ENCODE peak calls at places on chromosomes 4 and X, in six cellular contexts. One of them, this sample, is unnamed.

GRCh38 chr4:70559216-70559830 is 32.7 kb upstream of the AMBN start:
- DNase-seq in right cardiac atrium: no peak
- DNase-seq in EL: peak
- DNase-seq in CD4-positive, alpha-beta memory T cell: no peak
- DNase-seq in erythroblast: peak
- DNase-seq in IMR-90: peak
- DNase-seq in this sample: peak

GRCh38 chr4:152202415-152202814 is 333.5 kb downstream of the FBXW7 start:
- DNase-seq in IMR-90: no peak
- DNase-seq in right cardiac atrium: no peak
- DNase-seq in EL: no peak
- DNase-seq in CD4-positive, alpha-beta memory T cell: no peak
- DNase-seq in erythroblast: no peak
- DNase-seq in this sample: no peak

GRCh38 chrX:96707829-96708228 is 23.2 kb downstream of the DIAPH2 start:
- DNase-seq in IMR-90: no peak
- DNase-seq in CD4-positive, alpha-beta memory T cell: no peak
- DNase-seq in erythroblast: no peak
- DNase-seq in right cardiac atrium: no peak
- DNase-seq in EL: no peak
- DNase-seq in this sample: no peak

GRCh38 chr4:2936773-2937145 is 26.4 kb downstream of the NOP14 start:
- DNase-seq in EL: peak
- DNase-seq in right cardiac atrium: no peak
- DNase-seq in IMR-90: peak
- DNase-seq in CD4-positive, alpha-beta memory T cell: peak
- DNase-seq in erythroblast: peak
- DNase-seq in this sample: peak

GRCh38 chr4:13240066-13240465 is 244.1 kb downstream of the RAB28 start:
- DNase-seq in IMR-90: no peak
- DNase-seq in right cardiac atrium: no peak
- DNase-seq in erythroblast: no peak
- DNase-seq in CD4-positive, alpha-beta memory T cell: no peak
- DNase-seq in EL: peak
- DNase-seq in this sample: no peak

GRCh38 chrX:1453951-1454785 is 1.5 kb upstream of the ASMTL start:
- DNase-seq in IMR-90: peak
- DNase-seq in erythroblast: no peak
- DNase-seq in CD4-positive, alpha-beta memory T cell: peak
- DNase-seq in right cardiac atrium: peak
- DNase-seq in EL: peak
- DNase-seq in this sample: peak

GRCh38 chrX:109911046-109911445 is 91.9 kb upstream of the TMEM164 start:
- DNase-seq in right cardiac atrium: no peak
- DNase-seq in EL: no peak
- DNase-seq in IMR-90: no peak
- DNase-seq in CD4-positive, alpha-beta memory T cell: no peak
- DNase-seq in erythroblast: no peak
- DNase-seq in this sample: no peak

GRCh38 chrX:143635915-143636314 is at the start of gene SLITRK4:
- DNase-seq in EL: no peak
- DNase-seq in erythroblast: no peak
- DNase-seq in CD4-positive, alpha-beta memory T cell: no peak
- DNase-seq in right cardiac atrium: peak
- DNase-seq in IMR-90: no peak
- DNase-seq in this sample: no peak

GRCh38 chrX:101415180-101416130 is 7.4 kb downstream of the HNRNPH2 start:
- DNase-seq in right cardiac atrium: no peak
- DNase-seq in EL: peak
- DNase-seq in IMR-90: peak
- DNase-seq in CD4-positive, alpha-beta memory T cell: peak
- DNase-seq in erythroblast: peak
- DNase-seq in this sample: peak

GRCh38 chr4:143701365-143701764 is 890 bp upstream of the FREM3 start:
- DNase-seq in CD4-positive, alpha-beta memory T cell: no peak
- DNase-seq in right cardiac atrium: no peak
- DNase-seq in erythroblast: peak
- DNase-seq in IMR-90: no peak
- DNase-seq in EL: no peak
- DNase-seq in this sample: no peak

GRCh38 chrX:105451426-105451825 is 230.9 kb upstream of the TEX13A start:
- DNase-seq in right cardiac atrium: no peak
- DNase-seq in IMR-90: peak
- DNase-seq in erythroblast: no peak
- DNase-seq in EL: no peak
- DNase-seq in CD4-positive, alpha-beta memory T cell: no peak
- DNase-seq in this sample: peak

GRCh38 chr4:5746829-5747745 is 36.1 kb downstream of the EVC start:
- DNase-seq in IMR-90: peak
- DNase-seq in right cardiac atrium: no peak
- DNase-seq in CD4-positive, alpha-beta memory T cell: no peak
- DNase-seq in erythroblast: no peak
- DNase-seq in EL: peak
- DNase-seq in this sample: peak

GRCh38 chrX:11273544-11273943 is 19.7 kb upstream of the AMELX start:
- DNase-seq in right cardiac atrium: no peak
- DNase-seq in EL: peak
- DNase-seq in CD4-positive, alpha-beta memory T cell: no peak
- DNase-seq in IMR-90: peak
- DNase-seq in erythroblast: no peak
- DNase-seq in this sample: no peak

GRCh38 chr4:112765317-112765989 is 128.5 kb downstream of the LARP7 start:
- DNase-seq in EL: peak
- DNase-seq in erythroblast: peak
- DNase-seq in right cardiac atrium: no peak
- DNase-seq in CD4-positive, alpha-beta memory T cell: no peak
- DNase-seq in IMR-90: peak
- DNase-seq in this sample: peak

GRCh38 chr4:177001271-177002175 is 208.8 kb upstream of the VEGFC start:
- DNase-seq in CD4-positive, alpha-beta memory T cell: no peak
- DNase-seq in erythroblast: no peak
- DNase-seq in IMR-90: peak
- DNase-seq in right cardiac atrium: no peak
- DNase-seq in EL: peak
- DNase-seq in this sample: peak

This sample was measured in choroid plexus epithelial cell.